ENCODE peak calls at places on chromosomes 16 and 17, in nine cellular contexts. One of them, this sample, is unnamed.

GRCh38 chr16:51433597-51433996 is 282.5 kb upstream of the SALL1 start:
- DNase-seq in head of caudate nucleus: no peak
- DNase-seq in GM10248: no peak
- DNase-seq in cardiac fibroblast: peak
- DNase-seq in DMS79: no peak
- DNase-seq in stimulated activated CD4-positive, alpha-beta T cell treated with anti-CD3 and anti-CD28 coated beads, TNF-alpha, amount 100 ng/mL, for 4 hours: no peak
- DNase-seq in body of pancreas: no peak
- DNase-seq in NCI-H1930: no peak
- DNase-seq in H7: no peak
- DNase-seq in this sample: no peak

GRCh38 chr16:73663720-73664119 is 615.8 kb upstream of the ZFHX3 start:
- DNase-seq in head of caudate nucleus: no peak
- DNase-seq in GM10248: no peak
- DNase-seq in cardiac fibroblast: no peak
- DNase-seq in DMS79: no peak
- DNase-seq in stimulated activated CD4-positive, alpha-beta T cell treated with anti-CD3 and anti-CD28 coated beads, TNF-alpha, amount 100 ng/mL, for 4 hours: no peak
- DNase-seq in body of pancreas: no peak
- DNase-seq in NCI-H1930: no peak
- DNase-seq in H7: no peak
- DNase-seq in this sample: no peak

GRCh38 chr17:62807812-62808575 is at the start of gene MARCHF10:
- DNase-seq in head of caudate nucleus: peak
- DNase-seq in GM10248: peak
- DNase-seq in cardiac fibroblast: no peak
- DNase-seq in DMS79: peak
- DNase-seq in stimulated activated CD4-positive, alpha-beta T cell treated with anti-CD3 and anti-CD28 coated beads, TNF-alpha, amount 100 ng/mL, for 4 hours: peak
- DNase-seq in body of pancreas: peak
- DNase-seq in NCI-H1930: peak
- DNase-seq in H7: peak
- DNase-seq in this sample: peak

GRCh38 chr17:36602924-36603384 is 1.6 kb downstream of the MRM1 start:
- DNase-seq in head of caudate nucleus: peak
- DNase-seq in GM10248: peak
- DNase-seq in cardiac fibroblast: peak
- DNase-seq in DMS79: peak
- DNase-seq in stimulated activated CD4-positive, alpha-beta T cell treated with anti-CD3 and anti-CD28 coated beads, TNF-alpha, amount 100 ng/mL, for 4 hours: peak
- DNase-seq in body of pancreas: peak
- DNase-seq in NCI-H1930: peak
- DNase-seq in H7: peak
- DNase-seq in this sample: peak

GRCh38 chr17:29379084-29379811 is 10.9 kb upstream of the TAOK1 start:
- DNase-seq in head of caudate nucleus: no peak
- DNase-seq in GM10248: no peak
- DNase-seq in cardiac fibroblast: no peak
- DNase-seq in DMS79: no peak
- DNase-seq in stimulated activated CD4-positive, alpha-beta T cell treated with anti-CD3 and anti-CD28 coated beads, TNF-alpha, amount 100 ng/mL, for 4 hours: no peak
- DNase-seq in body of pancreas: no peak
- DNase-seq in NCI-H1930: no peak
- DNase-seq in H7: no peak
- DNase-seq in this sample: no peak

GRCh38 chr17:81241648-81242420 is 2.7 kb downstream of the NDUFAF8 start:
- DNase-seq in head of caudate nucleus: peak
- DNase-seq in GM10248: peak
- DNase-seq in cardiac fibroblast: peak
- DNase-seq in DMS79: no peak
- DNase-seq in stimulated activated CD4-positive, alpha-beta T cell treated with anti-CD3 and anti-CD28 coated beads, TNF-alpha, amount 100 ng/mL, for 4 hours: peak
- DNase-seq in body of pancreas: peak
- DNase-seq in NCI-H1930: no peak
- DNase-seq in H7: peak
- DNase-seq in this sample: peak

GRCh38 chr16:66490774-66491715 is 58.9 kb downstream of the TK2 start:
- DNase-seq in head of caudate nucleus: no peak
- DNase-seq in GM10248: no peak
- DNase-seq in cardiac fibroblast: no peak
- DNase-seq in DMS79: no peak
- DNase-seq in stimulated activated CD4-positive, alpha-beta T cell treated with anti-CD3 and anti-CD28 coated beads, TNF-alpha, amount 100 ng/mL, for 4 hours: no peak
- DNase-seq in body of pancreas: no peak
- DNase-seq in NCI-H1930: no peak
- DNase-seq in H7: no peak
- DNase-seq in this sample: no peak

GRCh38 chr17:58516644-58517377 is 2.4 kb upstream of the MTMR4 start:
- DNase-seq in head of caudate nucleus: no peak
- DNase-seq in GM10248: no peak
- DNase-seq in cardiac fibroblast: no peak
- DNase-seq in DMS79: no peak
- DNase-seq in stimulated activated CD4-positive, alpha-beta T cell treated with anti-CD3 and anti-CD28 coated beads, TNF-alpha, amount 100 ng/mL, for 4 hours: no peak
- DNase-seq in body of pancreas: no peak
- DNase-seq in NCI-H1930: no peak
- DNase-seq in H7: no peak
- DNase-seq in this sample: no peak

GRCh38 chr17:48445248-48445620 is 15.2 kb upstream of the SKAP1 start:
- DNase-seq in head of caudate nucleus: no peak
- DNase-seq in GM10248: no peak
- DNase-seq in cardiac fibroblast: no peak
- DNase-seq in DMS79: no peak
- DNase-seq in stimulated activated CD4-positive, alpha-beta T cell treated with anti-CD3 and anti-CD28 coated beads, TNF-alpha, amount 100 ng/mL, for 4 hours: no peak
- DNase-seq in body of pancreas: no peak
- DNase-seq in NCI-H1930: no peak
- DNase-seq in H7: no peak
- DNase-seq in this sample: no peak

GRCh38 chr16:3364774-3365427 is 9.2 kb downstream of the OR2C1 start:
- DNase-seq in head of caudate nucleus: peak
- DNase-seq in GM10248: peak
- DNase-seq in cardiac fibroblast: peak
- DNase-seq in DMS79: no peak
- DNase-seq in stimulated activated CD4-positive, alpha-beta T cell treated with anti-CD3 and anti-CD28 coated beads, TNF-alpha, amount 100 ng/mL, for 4 hours: peak
- DNase-seq in body of pancreas: peak
- DNase-seq in NCI-H1930: peak
- DNase-seq in H7: peak
- DNase-seq in this sample: peak

GRCh38 chr16:89893642-89894548 is 20.5 kb downstream of the TCF25 start:
- DNase-seq in head of caudate nucleus: no peak
- DNase-seq in GM10248: no peak
- DNase-seq in cardiac fibroblast: no peak
- DNase-seq in DMS79: no peak
- DNase-seq in stimulated activated CD4-positive, alpha-beta T cell treated with anti-CD3 and anti-CD28 coated beads, TNF-alpha, amount 100 ng/mL, for 4 hours: no peak
- DNase-seq in body of pancreas: no peak
- DNase-seq in NCI-H1930: no peak
- DNase-seq in H7: peak
- DNase-seq in this sample: no peak

GRCh38 chr16:14050297-14051027 is 20.7 kb upstream of the MRTFB start:
- DNase-seq in head of caudate nucleus: no peak
- DNase-seq in GM10248: no peak
- DNase-seq in cardiac fibroblast: no peak
- DNase-seq in DMS79: no peak
- DNase-seq in stimulated activated CD4-positive, alpha-beta T cell treated with anti-CD3 and anti-CD28 coated beads, TNF-alpha, amount 100 ng/mL, for 4 hours: no peak
- DNase-seq in body of pancreas: peak
- DNase-seq in NCI-H1930: no peak
- DNase-seq in H7: peak
- DNase-seq in this sample: no peak

GRCh38 chr17:41793749-41794602 is 7.5 kb upstream of the JUP start:
- DNase-seq in head of caudate nucleus: no peak
- DNase-seq in GM10248: no peak
- DNase-seq in cardiac fibroblast: peak
- DNase-seq in DMS79: no peak
- DNase-seq in stimulated activated CD4-positive, alpha-beta T cell treated with anti-CD3 and anti-CD28 coated beads, TNF-alpha, amount 100 ng/mL, for 4 hours: no peak
- DNase-seq in body of pancreas: no peak
- DNase-seq in NCI-H1930: no peak
- DNase-seq in H7: peak
- DNase-seq in this sample: no peak

GRCh38 chr16:57112403-57113041 is 20.1 kb downstream of the CPNE2 start:
- DNase-seq in head of caudate nucleus: no peak
- DNase-seq in GM10248: no peak
- DNase-seq in cardiac fibroblast: no peak
- DNase-seq in DMS79: no peak
- DNase-seq in stimulated activated CD4-positive, alpha-beta T cell treated with anti-CD3 and anti-CD28 coated beads, TNF-alpha, amount 100 ng/mL, for 4 hours: no peak
- DNase-seq in body of pancreas: no peak
- DNase-seq in NCI-H1930: no peak
- DNase-seq in H7: no peak
- DNase-seq in this sample: no peak

GRCh38 chr16:85360323-85361277 is 248.3 kb upstream of the CIBAR2 start:
- DNase-seq in head of caudate nucleus: no peak
- DNase-seq in GM10248: no peak
- DNase-seq in cardiac fibroblast: no peak
- DNase-seq in DMS79: peak
- DNase-seq in stimulated activated CD4-positive, alpha-beta T cell treated with anti-CD3 and anti-CD28 coated beads, TNF-alpha, amount 100 ng/mL, for 4 hours: no peak
- DNase-seq in body of pancreas: peak
- DNase-seq in NCI-H1930: no peak
- DNase-seq in H7: no peak
- DNase-seq in this sample: no peak

GRCh38 chr17:352421-353212 is at the start of gene RPH3AL:
- DNase-seq in head of caudate nucleus: no peak
- DNase-seq in GM10248: no peak
- DNase-seq in cardiac fibroblast: peak
- DNase-seq in DMS79: peak
- DNase-seq in stimulated activated CD4-positive, alpha-beta T cell treated with anti-CD3 and anti-CD28 coated beads, TNF-alpha, amount 100 ng/mL, for 4 hours: no peak
- DNase-seq in body of pancreas: peak
- DNase-seq in NCI-H1930: no peak
- DNase-seq in H7: peak
- DNase-seq in this sample: no peak

This sample was measured in nucleus accumbens.